ENCODE peak calls at places on chromosomes 4 and X, in four cellular contexts. Y is uterus, V is lower leg skin, O is HCT116. S is an unnamed sample.

GRCh38 chr4:152815078-152815477 is 35.3 kb downstream of the ARFIP1 start:
- DNase-seq in Y (no peak), V (no peak), O (no peak), S (no peak)

GRCh38 chrX:3548743-3549441 is 164.6 kb downstream of the PRKX start:
- DNase-seq in Y (no peak), V (no peak), O (peak), S (no peak)

GRCh38 chr4:78545275-78546246 is 6.0 kb upstream of the ANXA3 start:
- DNase-seq in Y (no peak), V (no peak), O (no peak), S (no peak)

GRCh38 chrX:123432362-123433150 is 248.5 kb downstream of the GRIA3 start:
- DNase-seq in Y (no peak), V (no peak), O (no peak), S (no peak)

GRCh38 chrX:131058136-131058868 is at the start of gene ARHGAP36:
- DNase-seq in Y (no peak), V (no peak), O (no peak), S (no peak)

GRCh38 chrX:7316887-7317286 is 168.9 kb upstream of the PUDP start:
- DNase-seq in Y (no peak), V (no peak), O (no peak), S (no peak)

GRCh38 chr4:174365018-174365587 is 81.4 kb downstream of the CEP44 start:
- DNase-seq in Y (no peak), V (no peak), O (peak), S (peak)

GRCh38 chr4:67687639-67688038 is 13.3 kb downstream of the UBA6 start:
- DNase-seq in Y (no peak), V (no peak), O (no peak), S (no peak)

GRCh38 chr4:92047209-92047877 is 256.4 kb upstream of the GRID2 start:
- DNase-seq in Y (no peak), V (no peak), O (no peak), S (no peak)

GRCh38 chr4:90189128-90189527 is 61.9 kb downstream of the CCSER1 start:
- DNase-seq in Y (no peak), V (no peak), O (no peak), S (no peak)

GRCh38 chr4:30721353-30722091 is 1.4 kb downstream of the PCDH7 start:
- DNase-seq in Y (peak), V (no peak), O (no peak), S (no peak)

GRCh38 chrX:139932077-139932900 is 564 bp downstream of the ATP11C start:
- DNase-seq in Y (peak), V (peak), O (no peak), S (peak)

GRCh38 chr4:18052158-18052557 is 30.6 kb upstream of the LCORL start:
- DNase-seq in Y (no peak), V (no peak), O (no peak), S (no peak)

GRCh38 chrX:152588206-152588605 is 49.5 kb upstream of the GABRQ start:
- DNase-seq in Y (no peak), V (no peak), O (no peak), S (no peak)

GRCh38 chrX:38438321-38438720 is 85.9 kb downstream of the OTC start:
- DNase-seq in Y (no peak), V (no peak), O (no peak), S (no peak)

GRCh38 chr4:125235971-125236370 is 78.8 kb upstream of the FAT4 start:
- DNase-seq in Y (no peak), V (no peak), O (no peak), S (no peak)

GRCh38 chrX:19512961-19513360 is 2.3 kb downstream of the MAP3K15 start:
- DNase-seq in Y (no peak), V (no peak), O (no peak), S (no peak)

GRCh38 chrX:19517965-19518364 is 2.7 kb upstream of the MAP3K15 start:
- DNase-seq in Y (no peak), V (no peak), O (no peak), S (no peak)

GRCh38 chrX:19514791-19515614 is at the start of gene MAP3K15:
- DNase-seq in Y (no peak), V (no peak), O (no peak), S (peak)

GRCh38 chrX:19513383-19513782 is 1.9 kb downstream of the MAP3K15 start:
- DNase-seq in Y (no peak), V (no peak), O (no peak), S (no peak)

GRCh38 chrX:19515615-19516105 is 352 bp upstream of the MAP3K15 start:
- DNase-seq in Y (no peak), V (no peak), O (no peak), S (no peak)
- H3K4me3 ChIP-seq in Y (no peak), V (no peak), O (peak), S (peak)

GRCh38 chr4:4260185-4260751 is 12.2 kb upstream of the TMEM128 start:
- DNase-seq in Y (no peak), V (no peak), O (peak), S (peak)

GRCh38 chr4:4254666-4255065 is 6.6 kb upstream of the TMEM128 start:
- DNase-seq in Y (no peak), V (no peak), O (no peak), S (no peak)

GRCh38 chr4:4256799-4257198 is 8.8 kb upstream of the TMEM128 start:
- DNase-seq in Y (no peak), V (no peak), O (no peak), S (no peak)

GRCh38 chr4:4254179-4254578 is 6.2 kb upstream of the TMEM128 start:
- DNase-seq in Y (no peak), V (no peak), O (no peak), S (no peak)

DNA sequence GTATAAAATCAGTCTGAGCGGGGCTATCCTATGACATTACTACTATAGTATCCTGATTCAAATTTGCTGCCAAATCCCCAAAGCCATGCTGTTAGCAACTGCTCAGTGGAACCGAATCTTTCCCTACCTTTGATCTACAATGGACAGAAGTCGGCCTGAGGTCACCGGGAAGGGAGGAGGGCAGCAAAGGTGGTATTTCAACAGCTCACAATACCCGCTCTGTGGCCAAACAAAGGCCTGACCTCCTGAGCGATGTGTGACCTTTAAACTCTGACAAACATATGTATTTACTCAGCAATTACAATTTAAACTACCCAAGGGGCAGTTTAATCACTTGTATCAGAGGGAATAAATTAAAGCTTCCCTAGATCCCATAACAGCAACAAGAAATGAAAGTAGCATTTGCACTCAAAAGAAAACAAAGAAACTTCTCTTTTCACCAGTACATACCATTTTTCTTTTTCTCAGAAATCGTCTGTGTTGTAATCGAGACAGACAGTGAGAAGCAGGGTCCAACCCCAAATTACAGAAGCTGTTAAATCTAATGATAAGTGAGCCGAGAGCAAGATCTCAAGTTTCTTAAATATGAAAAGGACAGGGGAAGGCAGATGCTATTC is 11.6 kb upstream of the TMEM128 start:
- DNase-seq in Y (no peak), V (no peak), O (no peak), S (no peak)
- H3K4me3 ChIP-seq in Y (no peak), V (no peak), O (no peak), S (no peak)

GRCh38 chrX:103774070-103774642 is 2.5 kb upstream of the PLP1 start:
- DNase-seq in Y (no peak), V (no peak), O (peak), S (peak)
- H3K4me3 ChIP-seq in Y (no peak), V (no peak), O (no peak), S (no peak)

GRCh38 chr4:74394476-74395136 is 29.7 kb downstream of the EREG start:
- DNase-seq in Y (no peak), V (no peak), O (peak), S (no peak)

GRCh38 chr4:74400395-74400794 is 35.5 kb downstream of the EREG start:
- DNase-seq in Y (no peak), V (no peak), O (no peak), S (no peak)

GRCh38 chr4:74402692-74403460 is 37.9 kb downstream of the EREG start:
- DNase-seq in Y (no peak), V (no peak), O (no peak), S (peak)

GRCh38 chr4:74395633-74396032 is 30.7 kb downstream of the EREG start:
- DNase-seq in Y (no peak), V (no peak), O (no peak), S (no peak)

GRCh38 chr4:74397748-74398426 is 32.9 kb downstream of the EREG start:
- DNase-seq in Y (no peak), V (no peak), O (no peak), S (no peak)
- H3K4me3 ChIP-seq in Y (no peak), V (no peak), O (no peak), S (peak)

DNA sequence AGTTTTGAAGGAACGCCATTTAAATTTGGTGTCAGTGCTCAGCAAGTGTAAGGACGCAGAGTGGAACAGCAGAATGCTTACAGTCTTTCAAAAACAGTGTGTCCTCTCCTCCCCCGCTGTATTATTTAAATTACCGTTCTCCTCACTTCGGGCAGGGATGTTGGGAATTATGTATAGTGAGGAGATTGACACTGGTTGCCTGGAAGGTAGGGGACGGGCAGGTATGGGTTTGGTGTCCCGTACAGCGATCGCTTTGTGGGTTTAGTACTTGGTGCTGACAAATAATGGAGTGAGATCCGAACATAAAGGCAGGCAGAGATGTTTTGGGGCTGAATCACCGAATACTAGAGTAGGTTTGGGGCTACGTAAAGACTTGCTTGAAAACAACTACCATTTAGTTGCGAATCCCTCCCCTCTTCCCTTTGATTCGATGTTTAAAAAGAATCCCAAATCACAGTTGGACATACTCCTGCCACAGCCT is 2.1 kb upstream of the NKX3-2 start:
- DNase-seq in Y (no peak), V (no peak), O (no peak), S (no peak)
- H3K4me3 ChIP-seq in Y (no peak), V (no peak), O (no peak), S (no peak)

GRCh38 chr4:21921526-21922180 is 26.9 kb downstream of the KCNIP4 start:
- DNase-seq in Y (no peak), V (no peak), O (no peak), S (no peak)

DNA sequence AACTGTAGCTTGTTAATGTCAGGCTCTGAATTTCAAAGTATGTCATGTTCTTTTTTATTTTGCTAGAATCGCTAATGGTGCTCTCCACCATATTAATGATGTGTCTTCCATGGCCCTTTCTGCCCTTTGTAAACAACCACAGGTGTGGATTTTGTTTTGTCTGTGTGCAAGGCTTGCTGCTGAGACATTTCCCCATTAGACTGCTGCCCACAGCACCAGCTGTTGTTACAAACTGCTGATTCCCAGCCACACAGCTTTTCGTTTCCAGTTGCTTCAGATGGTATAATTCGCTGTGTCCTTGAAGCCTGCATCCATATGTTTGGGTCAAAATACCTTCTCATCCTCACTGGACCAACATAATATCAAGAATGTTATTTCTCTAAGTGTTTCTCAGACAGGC is 32.8 kb downstream of the KCNIP4 start:
- DNase-seq in Y (no peak), V (no peak), O (no peak), S (no peak)
- H3K4me3 ChIP-seq in Y (no peak), V (no peak), O (no peak), S (no peak)

GRCh38 chrX:118974088-118974907 is at the start of gene LONRF3:
- DNase-seq in Y (peak), V (peak), O (no peak), S (no peak)
- H3K4me3 ChIP-seq in Y (peak), V (peak), O (peak), S (no peak)

DNA sequence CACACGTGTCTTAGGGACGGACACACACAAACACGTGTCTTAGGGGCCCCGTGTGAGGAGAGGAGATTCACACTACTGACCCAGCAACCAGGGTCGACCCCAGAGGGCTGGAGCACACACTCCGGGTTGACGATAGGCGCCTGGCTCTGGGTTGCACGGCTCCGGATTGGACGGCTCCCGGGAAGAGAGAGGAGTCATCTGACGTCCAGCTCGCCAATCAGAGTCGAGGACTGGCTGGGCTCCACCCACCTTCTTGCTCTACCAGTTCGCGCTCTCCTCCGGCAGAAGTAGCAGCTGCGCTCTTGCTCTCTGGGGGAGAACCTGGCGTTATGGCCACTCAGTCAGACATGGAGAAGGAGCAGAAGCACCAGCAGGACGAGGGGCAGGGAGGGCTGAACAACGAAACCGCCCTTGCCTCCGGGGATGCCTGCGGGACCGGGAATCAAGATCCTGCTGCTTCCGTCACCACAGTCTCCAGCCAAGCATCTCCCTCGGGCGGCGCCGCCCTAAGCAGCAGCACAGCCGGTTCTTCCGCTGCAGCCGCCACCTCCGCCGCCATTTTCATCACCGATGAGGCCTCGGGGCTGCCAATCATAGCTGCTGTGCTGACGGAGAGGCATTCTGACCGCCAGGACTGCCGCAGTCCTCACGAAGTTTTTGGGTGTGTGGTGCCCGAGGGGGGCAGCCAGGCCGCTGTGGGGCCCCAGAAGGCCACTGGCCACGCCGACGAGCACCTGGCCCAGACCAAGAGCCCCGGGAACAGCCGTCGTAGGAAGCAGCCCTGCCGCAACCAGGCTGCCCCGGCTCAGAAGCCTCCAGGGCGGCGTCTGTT is 74.3 kb downstream of the NUDT10 start:
- DNase-seq in Y (no peak), V (no peak), O (no peak), S (no peak)
- H3K4me3 ChIP-seq in Y (no peak), V (no peak), O (no peak), S (no peak)

GRCh38 chr4:25677157-25677556 is 21.5 kb downstream of the SLC34A2 start:
- DNase-seq in Y (no peak), V (no peak), O (no peak), S (no peak)
- H3K4me3 ChIP-seq in Y (no peak), V (no peak), O (no peak), S (no peak)